ENCODE peak calls at places on chromosomes 16 and 17, in four cellular contexts. W, H, C and L are unnamed samples.

GRCh38 chr16:83713597-83713996 is 94.2 kb upstream of the HSBP1 start:
- DNase-seq in W (no peak), H (peak), C (no peak), L (no peak)

GRCh38 chr17:72498671-72499210 is 377.9 kb downstream of the SOX9 start:
- DNase-seq in W (no peak), H (no peak), C (no peak), L (no peak)

GRCh38 chr16:70253291-70254094 is 1.8 kb upstream of the EXOSC6 start:
- DNase-seq in W (no peak), H (peak), C (peak), L (no peak)

GRCh38 chr16:77951788-77952187 is 70.6 kb upstream of the CLEC3A start:
- DNase-seq in W (peak), H (peak), C (peak), L (no peak)

GRCh38 chr17:47388825-47389224 is 65.1 kb downstream of the EFCAB13 start:
- DNase-seq in W (no peak), H (no peak), C (no peak), L (no peak)

GRCh38 chr16:83965444-83966152 is 2.4 kb upstream of the NECAB2 start:
- DNase-seq in W (no peak), H (no peak), C (no peak), L (no peak)

GRCh38 chr16:11133344-11133921 is 122.6 kb downstream of the SOCS1 start:
- DNase-seq in W (no peak), H (peak), C (peak), L (no peak)

GRCh38 chr16:56357291-56357764 is 68.0 kb downstream of the AMFR start:
- DNase-seq in W (no peak), H (no peak), C (no peak), L (no peak)

GRCh38 chr17:31808521-31808920 is 50.5 kb downstream of the COPRS start:
- DNase-seq in W (no peak), H (no peak), C (no peak), L (no peak)

GRCh38 chr16:84141143-84141670 is 3.8 kb downstream of the HSDL1 start:
- DNase-seq in W (no peak), H (no peak), C (peak), L (no peak)

GRCh38 chr16:17845031-17845430 is 374.3 kb upstream of the XYLT1 start:
- DNase-seq in W (no peak), H (no peak), C (no peak), L (no peak)

GRCh38 chr17:36885761-36886365 is 51.4 kb upstream of the LHX1 start:
- DNase-seq in W (no peak), H (no peak), C (no peak), L (no peak)

GRCh38 chr16:86222541-86222940 is 287.8 kb upstream of the FOXF1 start:
- DNase-seq in W (no peak), H (no peak), C (no peak), L (no peak)

GRCh38 chr17:76246080-76247066 is 6.1 kb upstream of the RNF157 start:
- DNase-seq in W (peak), H (no peak), C (peak), L (no peak)

GRCh38 chr16:15708096-15708495 is 58.1 kb downstream of the NDE1 start:
- DNase-seq in W (no peak), H (no peak), C (no peak), L (no peak)

GRCh38 chr17:1042486-1042885 is 45.6 kb downstream of the TIMM22 start:
- DNase-seq in W (no peak), H (no peak), C (no peak), L (no peak)

DNA sequence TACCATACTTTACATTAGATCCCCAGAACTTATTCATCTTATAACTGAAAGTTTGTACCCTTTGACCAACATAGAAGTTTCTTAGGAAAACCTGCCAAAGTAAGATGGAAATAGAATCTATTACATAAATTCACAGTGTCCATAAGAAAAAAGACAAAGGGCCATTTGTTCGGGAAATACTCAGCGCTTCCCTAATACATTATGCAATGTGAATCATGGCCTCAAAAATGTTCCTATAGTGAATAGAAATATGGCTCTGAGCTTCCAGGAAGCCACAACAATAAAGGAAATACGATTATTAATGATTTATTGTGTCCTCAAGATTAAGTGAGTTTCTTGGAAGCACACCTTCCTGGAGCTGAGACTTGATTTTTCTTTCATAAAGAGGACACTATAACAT is 51.5 kb downstream of the GPRC5B start:
- DNase-seq in W (no peak), H (no peak), C (no peak), L (no peak)
- TF ChIP-seq CBX5 in W (no peak), H (no peak), C (no peak), L (no peak)

GRCh38 chr17:12342609-12343248 is 322.1 kb downstream of the MAP2K4 start:
- DNase-seq in W (no peak), H (peak), C (no peak), L (peak)
- TF ChIP-seq CBX5 in W (no peak), H (no peak), C (no peak), L (no peak)

DNA sequence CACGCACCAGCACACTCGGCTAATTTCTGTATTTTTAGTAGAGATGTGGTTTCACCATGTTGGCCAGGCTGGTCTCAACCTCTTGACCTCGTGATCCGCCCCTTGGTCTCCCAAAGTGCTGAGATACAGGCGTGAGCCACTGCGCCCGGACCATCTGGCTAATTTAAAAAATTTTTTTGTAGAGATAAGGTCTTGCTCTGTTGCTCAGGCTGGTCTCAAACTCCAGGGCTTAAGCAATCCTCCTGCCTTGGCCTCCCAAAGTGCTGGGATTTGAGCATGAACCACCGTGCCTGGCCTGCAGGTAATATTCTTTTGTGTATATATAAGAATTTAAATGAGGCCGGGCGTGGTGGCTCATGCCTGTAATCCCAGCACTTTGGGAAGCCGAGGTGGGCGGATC is 115.0 kb downstream of the RPTOR start:
- DNase-seq in W (no peak), H (no peak), C (no peak), L (no peak)
- TF ChIP-seq CBX5 in W (no peak), H (no peak), C (no peak), L (no peak)

GRCh38 chr16:74898667-74899066 is 86.3 kb downstream of the WDR59 start:
- DNase-seq in W (no peak), H (no peak), C (no peak), L (no peak)
- TF ChIP-seq CBX5 in W (no peak), H (no peak), C (no peak), L (no peak)

GRCh38 chr16:4324479-4324868 is 8.6 kb downstream of the GLIS2 start:
- DNase-seq in W (no peak), H (no peak), C (no peak), L (no peak)

GRCh38 chr16:4322121-4323035 is 6.5 kb downstream of the GLIS2 start:
- DNase-seq in W (no peak), H (no peak), C (no peak), L (no peak)

GRCh38 chr16:4324871-4325740 is 9.2 kb downstream of the GLIS2 start:
- DNase-seq in W (no peak), H (no peak), C (no peak), L (no peak)

GRCh38 chr16:4323071-4323844 is 7.4 kb downstream of the GLIS2 start:
- DNase-seq in W (no peak), H (no peak), C (no peak), L (no peak)

GRCh38 chr16:4323845-4324478 is 8.1 kb downstream of the GLIS2 start:
- DNase-seq in W (no peak), H (peak), C (no peak), L (no peak)
- TF ChIP-seq CBX5 in W (no peak), H (no peak), C (no peak), L (no peak)

GRCh38 chr17:10681866-10682446 is 15.4 kb downstream of the SCO1 start:
- DNase-seq in W (no peak), H (no peak), C (no peak), L (no peak)
- TF ChIP-seq CBX5 in W (no peak), H (no peak), C (no peak), L (no peak)

GRCh38 chr17:53765609-53766008 is 57.1 kb upstream of the KIF2B start:
- DNase-seq in W (no peak), H (no peak), C (no peak), L (no peak)
- TF ChIP-seq CBX5 in W (no peak), H (no peak), C (no peak), L (no peak)

GRCh38 chr17:48787850-48788249 is 29.2 kb downstream of the TTLL6 start:
- DNase-seq in W (no peak), H (no peak), C (no peak), L (no peak)

GRCh38 chr17:48790607-48791127 is 26.4 kb downstream of the TTLL6 start:
- DNase-seq in W (no peak), H (no peak), C (no peak), L (no peak)

GRCh38 chr17:48791128-48792032 is 25.6 kb downstream of the TTLL6 start:
- DNase-seq in W (peak), H (peak), C (peak), L (peak)

GRCh38 chr17:48795444-48796162 is 21.4 kb downstream of the TTLL6 start:
- DNase-seq in W (no peak), H (no peak), C (peak), L (no peak)

DNA sequence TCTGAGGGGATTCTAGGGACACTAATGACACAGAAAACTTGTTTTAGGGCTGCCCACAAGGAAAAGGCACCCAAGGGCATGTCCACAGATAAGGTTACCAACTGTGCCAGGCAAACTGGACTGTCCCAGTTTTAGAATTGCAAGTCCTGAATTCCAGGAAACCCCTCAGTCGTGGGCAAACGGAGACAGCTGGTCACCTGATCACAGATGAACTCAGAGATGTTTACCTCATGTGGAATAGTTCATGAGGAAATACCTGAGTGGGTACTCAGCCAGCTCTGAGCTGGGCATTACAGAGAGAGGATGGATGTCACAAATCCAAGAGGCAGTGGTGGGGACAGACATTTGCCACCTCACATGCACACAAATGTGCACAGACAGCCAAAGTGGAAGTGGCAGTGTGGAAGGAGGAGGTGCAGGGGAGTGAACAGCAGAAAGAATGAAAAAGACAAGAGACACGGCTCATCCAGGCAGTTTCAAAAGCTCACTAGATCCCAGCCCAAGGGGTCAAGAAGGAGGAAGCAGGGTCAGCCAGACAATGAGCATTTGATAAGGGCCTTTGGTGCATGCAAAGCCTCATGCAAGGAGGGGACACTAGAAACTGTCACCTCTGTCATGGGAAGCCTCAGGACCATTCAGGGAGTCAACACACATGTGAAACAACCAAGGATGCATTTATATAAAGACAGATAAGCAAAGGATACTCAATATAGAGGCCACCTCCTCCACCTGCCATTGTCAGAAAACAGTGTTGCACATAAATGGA is 24.8 kb downstream of the TTLL6 start:
- DNase-seq in W (no peak), H (peak), C (no peak), L (no peak)
- TF ChIP-seq CBX5 in W (no peak), H (no peak), C (no peak), L (no peak)

GRCh38 chr16:57915267-57915666 is 55.7 kb downstream of the CNGB1 start:
- DNase-seq in W (no peak), H (no peak), C (no peak), L (no peak)
- TF ChIP-seq CBX5 in W (no peak), H (no peak), C (no peak), L (no peak)